ENCODE peak calls at places on chromosomes 16 and 17, in seven cellular contexts. One of them, this sample, is unnamed.

GRCh38 chr16:68760671-68761275 is 23.7 kb downstream of the CDH1 start:
- DNase-seq in transverse colon: peak
- DNase-seq in K562: peak
- DNase-seq in sigmoid colon: no peak
- DNase-seq in GM12891: peak
- DNase-seq in stomach: no peak
- DNase-seq in breast epithelium: peak
- DNase-seq in this sample: no peak

GRCh38 chr16:47258874-47259461 is 115.2 kb upstream of the NETO2 start:
- DNase-seq in transverse colon: no peak
- DNase-seq in stomach: no peak
- DNase-seq in GM12891: no peak
- DNase-seq in breast epithelium: no peak
- DNase-seq in sigmoid colon: no peak
- DNase-seq in K562: peak
- DNase-seq in this sample: no peak

GRCh38 chr17:2697611-2698162 is 13.9 kb downstream of the CLUH start:
- DNase-seq in GM12891: peak
- DNase-seq in sigmoid colon: peak
- DNase-seq in breast epithelium: no peak
- DNase-seq in stomach: no peak
- DNase-seq in K562: no peak
- DNase-seq in transverse colon: peak
- DNase-seq in this sample: peak

GRCh38 chr17:44310612-44311376 is 2.4 kb downstream of the RUNDC3A start:
- DNase-seq in K562: no peak
- DNase-seq in GM12891: no peak
- DNase-seq in sigmoid colon: no peak
- DNase-seq in transverse colon: no peak
- DNase-seq in breast epithelium: no peak
- DNase-seq in stomach: no peak
- DNase-seq in this sample: no peak

GRCh38 chr16:26645629-26646028 is 421.1 kb upstream of the C16orf82 start:
- DNase-seq in stomach: no peak
- DNase-seq in GM12891: no peak
- DNase-seq in transverse colon: no peak
- DNase-seq in breast epithelium: no peak
- DNase-seq in K562: peak
- DNase-seq in sigmoid colon: no peak
- DNase-seq in this sample: no peak

GRCh38 chr17:64131606-64132270 is 1.8 kb upstream of the ERN1 start:
- DNase-seq in K562: no peak
- DNase-seq in stomach: no peak
- DNase-seq in sigmoid colon: no peak
- DNase-seq in breast epithelium: no peak
- DNase-seq in transverse colon: no peak
- DNase-seq in GM12891: no peak
- DNase-seq in this sample: no peak

GRCh38 chr17:147796-148740 is 10.7 kb downstream of the SCGB1C2 start:
- DNase-seq in transverse colon: no peak
- DNase-seq in breast epithelium: no peak
- DNase-seq in GM12891: no peak
- DNase-seq in K562: no peak
- DNase-seq in sigmoid colon: peak
- DNase-seq in stomach: peak
- DNase-seq in this sample: peak

GRCh38 chr17:48639136-48639535 is 13.0 kb upstream of the HOXB9 start:
- DNase-seq in GM12891: no peak
- DNase-seq in transverse colon: peak
- DNase-seq in K562: peak
- DNase-seq in sigmoid colon: peak
- DNase-seq in stomach: no peak
- DNase-seq in breast epithelium: no peak
- DNase-seq in this sample: no peak

GRCh38 chr17:66353937-66354401 is 51.6 kb downstream of the PRKCA start:
- DNase-seq in transverse colon: no peak
- DNase-seq in GM12891: no peak
- DNase-seq in K562: no peak
- DNase-seq in sigmoid colon: no peak
- DNase-seq in stomach: no peak
- DNase-seq in breast epithelium: no peak
- DNase-seq in this sample: no peak

GRCh38 chr17:17751489-17751995 is 70.3 kb downstream of the RAI1 start:
- DNase-seq in K562: peak
- DNase-seq in sigmoid colon: no peak
- DNase-seq in breast epithelium: no peak
- DNase-seq in transverse colon: no peak
- DNase-seq in GM12891: no peak
- DNase-seq in stomach: no peak
- DNase-seq in this sample: no peak

GRCh38 chr16:79601092-79601977 is 798 bp upstream of the MAF start:
- DNase-seq in breast epithelium: peak
- DNase-seq in sigmoid colon: peak
- DNase-seq in stomach: peak
- DNase-seq in K562: no peak
- DNase-seq in transverse colon: peak
- DNase-seq in GM12891: peak
- DNase-seq in this sample: no peak

GRCh38 chr17:56125830-56126819 is 27.1 kb upstream of the ANKFN1 start:
- DNase-seq in transverse colon: no peak
- DNase-seq in sigmoid colon: no peak
- DNase-seq in breast epithelium: peak
- DNase-seq in GM12891: no peak
- DNase-seq in stomach: no peak
- DNase-seq in K562: peak
- DNase-seq in this sample: no peak

GRCh38 chr17:6989779-6990178 is 6.1 kb upstream of the ALOX12 start:
- DNase-seq in K562: no peak
- DNase-seq in GM12891: no peak
- DNase-seq in breast epithelium: no peak
- DNase-seq in stomach: no peak
- DNase-seq in transverse colon: no peak
- DNase-seq in sigmoid colon: no peak
- DNase-seq in this sample: no peak

GRCh38 chr17:73231363-73231762 is 30.3 kb downstream of the CPSF4L start:
- DNase-seq in transverse colon: peak
- DNase-seq in K562: peak
- DNase-seq in sigmoid colon: no peak
- DNase-seq in GM12891: no peak
- DNase-seq in stomach: no peak
- DNase-seq in breast epithelium: no peak
- DNase-seq in this sample: no peak

GRCh38 chr16:50765246-50765645 is 23.4 kb downstream of the CYLD start:
- DNase-seq in sigmoid colon: no peak
- DNase-seq in breast epithelium: no peak
- DNase-seq in transverse colon: no peak
- DNase-seq in K562: no peak
- DNase-seq in GM12891: no peak
- DNase-seq in stomach: no peak
- DNase-seq in this sample: no peak

GRCh38 chr17:18166894-18167293 is 16.7 kb upstream of the ALKBH5 start:
- DNase-seq in GM12891: no peak
- DNase-seq in stomach: peak
- DNase-seq in K562: peak
- DNase-seq in sigmoid colon: no peak
- DNase-seq in breast epithelium: no peak
- DNase-seq in transverse colon: no peak
- DNase-seq in this sample: no peak

GRCh38 chr16:14219983-14220382 is 148.9 kb downstream of the MRTFB start:
- DNase-seq in GM12891: no peak
- DNase-seq in sigmoid colon: no peak
- DNase-seq in breast epithelium: no peak
- DNase-seq in K562: no peak
- DNase-seq in stomach: no peak
- DNase-seq in transverse colon: no peak
- DNase-seq in this sample: no peak

GRCh38 chr17:66803474-66803951 is 31.4 kb upstream of the CACNG5 start:
- DNase-seq in sigmoid colon: peak
- DNase-seq in GM12891: no peak
- DNase-seq in K562: no peak
- DNase-seq in breast epithelium: no peak
- DNase-seq in transverse colon: no peak
- DNase-seq in stomach: no peak
- DNase-seq in this sample: no peak

GRCh38 chr17:83154311-83155127 is 75.1 kb downstream of the METRNL start:
- DNase-seq in transverse colon: no peak
- DNase-seq in K562: no peak
- DNase-seq in GM12891: no peak
- DNase-seq in breast epithelium: peak
- DNase-seq in stomach: no peak
- DNase-seq in sigmoid colon: peak
- DNase-seq in this sample: peak

GRCh38 chr17:50593321-50593720 is 32.8 kb downstream of the CACNA1G start:
- DNase-seq in breast epithelium: no peak
- DNase-seq in transverse colon: no peak
- DNase-seq in GM12891: no peak
- DNase-seq in K562: no peak
- DNase-seq in sigmoid colon: no peak
- DNase-seq in stomach: peak
- DNase-seq in this sample: no peak

GRCh38 chr16:70725912-70726828 is 40.3 kb upstream of the MTSS2 start:
- DNase-seq in GM12891: no peak
- DNase-seq in transverse colon: peak
- DNase-seq in K562: peak
- DNase-seq in sigmoid colon: peak
- DNase-seq in breast epithelium: no peak
- DNase-seq in stomach: no peak
- DNase-seq in this sample: no peak

GRCh38 chr17:41740506-41740905 is 6.1 kb upstream of the HAP1 start:
- DNase-seq in stomach: no peak
- DNase-seq in K562: no peak
- DNase-seq in transverse colon: no peak
- DNase-seq in GM12891: no peak
- DNase-seq in sigmoid colon: no peak
- DNase-seq in breast epithelium: no peak
- DNase-seq in this sample: no peak

GRCh38 chr16:81480856-81481821 is 36.5 kb downstream of the CMIP start:
- DNase-seq in transverse colon: peak
- DNase-seq in GM12891: peak
- DNase-seq in K562: peak
- DNase-seq in sigmoid colon: peak
- DNase-seq in stomach: peak
- DNase-seq in breast epithelium: no peak
- DNase-seq in this sample: no peak

GRCh38 chr17:43814714-43815113 is 18.2 kb downstream of the MPP3 start:
- DNase-seq in breast epithelium: no peak
- DNase-seq in sigmoid colon: no peak
- DNase-seq in GM12891: no peak
- DNase-seq in K562: no peak
- DNase-seq in stomach: no peak
- DNase-seq in transverse colon: no peak
- DNase-seq in this sample: no peak

GRCh38 chr17:7839890-7840260 is 5.9 kb downstream of the KDM6B start:
- DNase-seq in GM12891: no peak
- DNase-seq in breast epithelium: no peak
- DNase-seq in transverse colon: no peak
- DNase-seq in K562: peak
- DNase-seq in stomach: no peak
- DNase-seq in sigmoid colon: peak
- DNase-seq in this sample: no peak

GRCh38 chr17:80925668-80926067 is 66.0 kb upstream of the CHMP6 start:
- DNase-seq in breast epithelium: no peak
- DNase-seq in sigmoid colon: peak
- DNase-seq in GM12891: no peak
- DNase-seq in stomach: no peak
- DNase-seq in K562: no peak
- DNase-seq in transverse colon: no peak
- DNase-seq in this sample: no peak

GRCh38 chr17:66540131-66540781 is 237.8 kb downstream of the PRKCA start:
- DNase-seq in GM12891: no peak
- DNase-seq in K562: no peak
- DNase-seq in stomach: no peak
- DNase-seq in sigmoid colon: peak
- DNase-seq in transverse colon: no peak
- DNase-seq in breast epithelium: peak
- DNase-seq in this sample: no peak

DNA sequence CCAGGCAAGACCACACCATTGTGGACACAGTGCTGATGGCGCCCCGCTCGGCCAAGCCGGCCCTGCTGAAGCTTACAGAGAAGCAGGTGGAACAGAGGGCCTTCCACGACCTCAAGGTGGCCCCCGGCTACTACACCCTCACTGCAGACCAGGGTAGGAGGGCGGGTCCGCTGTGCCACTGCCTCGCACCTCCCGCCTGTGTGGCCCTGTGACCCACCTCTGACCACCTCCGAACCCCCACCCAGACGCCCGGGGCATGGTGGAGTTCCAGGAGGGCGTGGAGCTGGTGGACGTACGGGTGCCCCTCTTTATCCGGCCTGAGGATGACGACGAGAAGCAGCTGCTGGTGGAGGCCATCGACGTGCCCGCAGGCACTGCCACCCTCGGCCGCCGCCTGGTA is 21.1 kb downstream of the ITGB4 start:
- DNase-seq in K562: no peak
- DNase-seq in GM12891: no peak
- DNase-seq in transverse colon: no peak
- DNase-seq in stomach: no peak
- DNase-seq in sigmoid colon: no peak
- DNase-seq in breast epithelium: no peak
- DNase-seq in this sample: peak
- TF ChIP-seq POLR2AphosphoS5 in K562: no peak
- TF ChIP-seq POLR2AphosphoS5 in GM12891: no peak
- TF ChIP-seq POLR2AphosphoS5 in transverse colon: no peak
- TF ChIP-seq POLR2AphosphoS5 in stomach: no peak
- TF ChIP-seq POLR2AphosphoS5 in sigmoid colon: no peak
- TF ChIP-seq POLR2AphosphoS5 in breast epithelium: no peak
- TF ChIP-seq POLR2AphosphoS5 in this sample: no peak

GRCh38 chr16:73951541-73951940 is 345.1 kb upstream of the PSMD7 start:
- DNase-seq in sigmoid colon: peak
- DNase-seq in stomach: no peak
- DNase-seq in K562: no peak
- DNase-seq in transverse colon: peak
- DNase-seq in breast epithelium: no peak
- DNase-seq in GM12891: no peak
- DNase-seq in this sample: no peak
- TF ChIP-seq POLR2AphosphoS5 in sigmoid colon: no peak
- TF ChIP-seq POLR2AphosphoS5 in stomach: no peak
- TF ChIP-seq POLR2AphosphoS5 in K562: no peak
- TF ChIP-seq POLR2AphosphoS5 in transverse colon: peak
- TF ChIP-seq POLR2AphosphoS5 in breast epithelium: no peak
- TF ChIP-seq POLR2AphosphoS5 in GM12891: no peak
- TF ChIP-seq POLR2AphosphoS5 in this sample: no peak

DNA sequence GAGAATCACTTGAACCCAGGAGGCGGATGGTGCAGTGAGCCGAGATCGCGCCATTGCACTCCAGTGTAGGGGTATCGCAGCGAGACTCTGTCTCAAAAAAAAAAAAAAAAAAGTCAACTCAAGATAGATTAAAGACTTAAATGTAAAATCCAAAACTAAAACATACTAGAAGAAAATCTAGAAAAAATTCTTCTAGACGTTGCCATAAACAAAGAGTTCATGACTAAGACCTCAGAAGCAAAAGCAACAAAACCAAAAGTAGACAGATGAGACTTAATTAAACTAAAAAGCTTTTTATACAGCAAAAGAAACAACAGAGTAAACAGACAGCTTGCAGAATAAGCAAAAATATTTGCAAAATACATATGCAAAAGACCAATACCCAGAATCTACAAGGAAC is 61.2 kb upstream of the ABCC11 start:
- DNase-seq in transverse colon: no peak
- DNase-seq in K562: no peak
- DNase-seq in stomach: no peak
- DNase-seq in sigmoid colon: no peak
- DNase-seq in GM12891: no peak
- DNase-seq in breast epithelium: no peak
- DNase-seq in this sample: no peak
- TF ChIP-seq POLR2AphosphoS5 in transverse colon: no peak
- TF ChIP-seq POLR2AphosphoS5 in K562: no peak
- TF ChIP-seq POLR2AphosphoS5 in stomach: no peak
- TF ChIP-seq POLR2AphosphoS5 in sigmoid colon: no peak
- TF ChIP-seq POLR2AphosphoS5 in GM12891: no peak
- TF ChIP-seq POLR2AphosphoS5 in breast epithelium: no peak
- TF ChIP-seq POLR2AphosphoS5 in this sample: no peak

GRCh38 chr17:76039121-76039520 is 12.0 kb upstream of the EVPL start:
- DNase-seq in sigmoid colon: peak
- DNase-seq in transverse colon: no peak
- DNase-seq in breast epithelium: no peak
- DNase-seq in stomach: no peak
- DNase-seq in K562: no peak
- DNase-seq in GM12891: no peak
- DNase-seq in this sample: no peak
- TF ChIP-seq POLR2AphosphoS5 in sigmoid colon: peak
- TF ChIP-seq POLR2AphosphoS5 in transverse colon: peak
- TF ChIP-seq POLR2AphosphoS5 in breast epithelium: no peak
- TF ChIP-seq POLR2AphosphoS5 in stomach: no peak
- TF ChIP-seq POLR2AphosphoS5 in K562: no peak
- TF ChIP-seq POLR2AphosphoS5 in GM12891: no peak
- TF ChIP-seq POLR2AphosphoS5 in this sample: no peak